ENCODE peak calls at places on chromosomes 16 and 17, in six cellular contexts. O is NCI-H2029; U is stimulated activated naive CD4-positive, alpha-beta T cell; W is kidney tubule cell; E is NCI-H1092; R is AG09319. H is an unnamed sample.

GRCh38 chr16:65312795-65313194 is 190.9 kb upstream of the CDH11 start:
- DNase-seq in E (no peak), U (no peak), O (no peak), W (no peak), R (no peak), H (no peak)

GRCh38 chr17:74332763-74333220 is 6.8 kb downstream of the KIF19 start:
- DNase-seq in W (no peak), R (no peak), O (peak), E (peak), U (no peak), H (peak)

GRCh38 chr17:44314869-44315661 is 6.7 kb downstream of the RUNDC3A start:
- DNase-seq in E (peak), U (peak), W (peak), O (peak), R (no peak), H (peak)

GRCh38 chr17:64009571-64010402 is 10.6 kb downstream of the ICAM2 start:
- DNase-seq in O (no peak), E (no peak), W (peak), U (no peak), R (no peak), H (no peak)

GRCh38 chr16:86201746-86202145 is 302.8 kb downstream of the IRF8 start:
- DNase-seq in E (no peak), R (no peak), U (no peak), W (no peak), O (no peak), H (no peak)

GRCh38 chr17:81453712-81454111 is 58.5 kb downstream of the BAHCC1 start:
- DNase-seq in O (no peak), E (no peak), U (no peak), R (no peak), W (no peak), H (no peak)

GRCh38 chr17:72223816-72224215 is 103.0 kb downstream of the SOX9 start:
- DNase-seq in W (peak), E (no peak), R (no peak), U (no peak), O (no peak), H (no peak)

GRCh38 chr16:20410153-20410723 is 904 bp downstream of the ACSM5 start:
- DNase-seq in R (no peak), W (peak), U (no peak), E (no peak), O (no peak), H (no peak)

GRCh38 chr16:4510131-4510530 is 28.4 kb downstream of the CDIP1 start:
- DNase-seq in R (no peak), U (no peak), O (no peak), W (no peak), E (no peak), H (no peak)

GRCh38 chr17:45307290-45308015 is 9.4 kb downstream of the MAP3K14 start:
- DNase-seq in W (peak), U (no peak), E (no peak), O (no peak), R (peak), H (peak)

GRCh38 chr17:48374650-48375230 is 55.3 kb downstream of the SKAP1 start:
- DNase-seq in E (peak), R (no peak), O (peak), W (no peak), U (no peak), H (no peak)

GRCh38 chr16:49781401-49781800 is 74.5 kb downstream of the ZNF423 start:
- DNase-seq in E (no peak), W (no peak), R (no peak), O (no peak), U (no peak), H (no peak)

GRCh38 chr17:16459850-16460550 is 32.0 kb downstream of the LRRC75A start:
- DNase-seq in R (no peak), U (no peak), W (peak), O (no peak), E (no peak), H (no peak)

GRCh38 chr17:83145831-83146230 is 66.4 kb downstream of the METRNL start:
- DNase-seq in R (no peak), O (no peak), W (no peak), E (no peak), U (no peak), H (no peak)

GRCh38 chr17:77422104-77422782 is 281.5 kb downstream of the SEC14L1 start:
- DNase-seq in E (no peak), R (no peak), O (no peak), W (peak), U (no peak), H (no peak)

GRCh38 chr16:51981725-51982124 is 565.2 kb downstream of the TOX3 start:
- DNase-seq in W (no peak), U (no peak), E (no peak), O (no peak), R (no peak), H (no peak)

GRCh38 chr17:81844887-81845286 is 10.0 kb upstream of the PPP1R27 start:
- DNase-seq in R (no peak), O (no peak), W (no peak), E (no peak), U (no peak), H (no peak)

GRCh38 chr17:57834146-57834741 is 15.6 kb downstream of the MRPS23 start:
- DNase-seq in U (no peak), R (no peak), O (peak), W (peak), E (no peak), H (no peak)

GRCh38 chr17:74742978-74743545 is 5.4 kb upstream of the NHERF1 start:
- DNase-seq in E (no peak), O (no peak), R (no peak), U (no peak), W (peak), H (no peak)

GRCh38 chr17:17567631-17568030 is 23.9 kb downstream of the PEMT start:
- DNase-seq in W (no peak), R (no peak), E (peak), U (no peak), O (peak), H (peak)

GRCh38 chr17:8892338-8892690 is 24.8 kb upstream of the PIK3R6 start:
- DNase-seq in W (no peak), E (no peak), R (no peak), U (no peak), O (no peak), H (no peak)

GRCh38 chr16:54326266-54326662 is 39.7 kb upstream of the IRX3 start:
- DNase-seq in O (no peak), R (no peak), U (no peak), E (no peak), W (peak), H (no peak)

GRCh38 chr16:52603015-52603414 is 56.1 kb upstream of the TOX3 start:
- DNase-seq in O (no peak), U (no peak), R (no peak), W (no peak), E (no peak), H (no peak)

H was measured in DMS79 treated with DMSO at 0.1 percent for 48 hours.